ENCODE peak calls at places on chromosomes 16 and 17, in nine cellular contexts. S is H1, I is pancreas, L is mucosa of descending colon, P is RCC 7860, N is H7, V is EL, A is amniotic stem cell, M is fibroblast of pulmonary artery. D is an unnamed sample.

GRCh38 chr17:71232801-71233559 is 887.8 kb upstream of the SOX9 start:
- DNase-seq in M (no peak), N (no peak), L (no peak), P (no peak), A (no peak), S (no peak), I (no peak), V (no peak), D (no peak)

GRCh38 chr16:11530171-11530940 is 56.4 kb downstream of the LITAF start:
- DNase-seq in P (no peak), N (no peak), S (no peak), V (no peak), L (no peak), A (no peak), M (peak), I (no peak), D (no peak)

GRCh38 chr17:63595132-63595531 is 5.6 kb upstream of the TACO1 start:
- DNase-seq in N (no peak), A (no peak), I (no peak), S (no peak), L (no peak), M (no peak), P (no peak), V (no peak), D (no peak)

GRCh38 chr16:1920727-1921155 is 2.5 kb upstream of the HS3ST6 start:
- DNase-seq in V (no peak), L (no peak), S (no peak), P (no peak), N (peak), A (no peak), M (no peak), I (no peak), D (no peak)

GRCh38 chr16:18839555-18839954 is 38.2 kb upstream of the ARL6IP1 start:
- DNase-seq in P (no peak), M (peak), A (no peak), V (no peak), I (no peak), L (no peak), S (no peak), N (peak), D (no peak)

GRCh38 chr17:40071720-40072480 is 9.1 kb downstream of the THRA start:
- DNase-seq in L (peak), M (peak), S (no peak), N (peak), P (no peak), A (no peak), I (peak), V (no peak), D (no peak)

GRCh38 chr16:29308644-29309546 is 97.6 kb downstream of the NPIPB11 start:
- DNase-seq in L (peak), P (no peak), N (no peak), S (no peak), M (no peak), V (no peak), A (no peak), I (no peak), D (no peak)

GRCh38 chr17:78378225-78379133 is at the start of gene PGS1:
- DNase-seq in I (peak), P (peak), S (no peak), A (peak), M (peak), N (peak), L (peak), V (peak), D (no peak)

GRCh38 chr16:79644977-79645667 is 44.6 kb upstream of the MAF start:
- DNase-seq in S (no peak), I (no peak), V (no peak), A (no peak), L (no peak), N (no peak), M (no peak), P (no peak), D (no peak)

GRCh38 chr17:15456972-15457722 is 10.3 kb downstream of the CDRT4 start:
- DNase-seq in L (no peak), S (no peak), V (peak), P (no peak), A (no peak), N (no peak), M (peak), I (peak), D (no peak)

GRCh38 chr16:65473699-65474098 is 351.8 kb upstream of the CDH11 start:
- DNase-seq in V (no peak), S (no peak), N (no peak), I (no peak), M (no peak), A (no peak), L (no peak), P (no peak), D (no peak)

GRCh38 chr17:3845361-3845753 is 689 bp downstream of the NCBP3 start:
- DNase-seq in V (peak), A (no peak), P (peak), N (no peak), L (no peak), I (no peak), M (peak), S (no peak), D (no peak)

GRCh38 chr17:31564883-31565297 is 173.4 kb downstream of the RAB11FIP4 start:
- DNase-seq in N (peak), L (no peak), A (no peak), M (peak), P (peak), V (peak), I (no peak), S (no peak), D (peak)

GRCh38 chr17:7262192-7263070 is at the start of gene CLDN7:
- DNase-seq in S (peak), I (peak), P (no peak), N (peak), V (no peak), L (peak), A (no peak), M (no peak), D (no peak)

GRCh38 chr17:77808663-77809425 is 149.7 kb upstream of the TNRC6C start:
- DNase-seq in N (no peak), S (no peak), I (no peak), L (no peak), V (no peak), P (no peak), M (no peak), A (no peak), D (no peak)

GRCh38 chr17:13940858-13941665 is 128.2 kb upstream of the COX10 start:
- DNase-seq in P (peak), N (no peak), M (peak), V (peak), L (no peak), S (no peak), I (no peak), A (no peak), D (no peak)

GRCh38 chr16:85470873-85471272 is 142.2 kb upstream of the GSE1 start:
- DNase-seq in A (no peak), P (no peak), I (no peak), M (no peak), L (no peak), V (no peak), N (no peak), S (no peak), D (no peak)

GRCh38 chr16:79286646-79287423 is 313.7 kb downstream of the MAF start:
- DNase-seq in N (no peak), M (no peak), A (no peak), P (no peak), V (no peak), I (peak), S (no peak), L (peak), D (no peak)

GRCh38 chr17:62933986-62934385 is 32.0 kb upstream of the TANC2 start:
- DNase-seq in M (peak), L (no peak), V (no peak), S (no peak), A (no peak), N (no peak), I (no peak), P (no peak), D (no peak)

GRCh38 chr16:81838794-81839193 is 59.7 kb downstream of the PLCG2 start:
- DNase-seq in V (peak), N (no peak), S (no peak), M (no peak), I (no peak), L (no peak), P (no peak), A (no peak), D (no peak)

GRCh38 chr17:77180503-77181330 is 39.9 kb downstream of the SEC14L1 start:
- DNase-seq in N (no peak), L (no peak), V (no peak), S (no peak), I (no peak), M (no peak), P (no peak), A (no peak), D (no peak)

GRCh38 chr17:77090476-77090875 is 50.3 kb upstream of the SEC14L1 start:
- DNase-seq in N (no peak), A (no peak), V (no peak), M (no peak), I (no peak), P (no peak), S (no peak), L (peak), D (no peak)

GRCh38 chr17:58172369-58173071 is 5.7 kb downstream of the OR4D2 start:
- DNase-seq in S (no peak), P (peak), N (peak), I (no peak), M (peak), A (no peak), V (peak), L (no peak), D (no peak)

GRCh38 chr16:4077083-4077714 is 39.0 kb downstream of the ADCY9 start:
- DNase-seq in I (no peak), N (no peak), V (no peak), L (no peak), S (no peak), A (no peak), P (no peak), M (no peak), D (no peak)

GRCh38 chr17:49739662-49740271 is 24.2 kb downstream of the FAM117A start:
- DNase-seq in M (peak), V (no peak), L (peak), A (no peak), N (no peak), S (no peak), I (peak), P (no peak), D (no peak)

GRCh38 chr17:56785396-56785795 is 48.3 kb downstream of the C17orf67 start:
- DNase-seq in A (no peak), V (peak), S (no peak), L (no peak), I (no peak), N (no peak), P (no peak), M (peak), D (no peak)

GRCh38 chr17:78667091-78667490 is 89.9 kb upstream of the DNAH17 start:
- DNase-seq in I (no peak), A (no peak), N (no peak), M (no peak), S (no peak), L (no peak), P (no peak), V (no peak), D (no peak)

GRCh38 chr16:29959293-29959692 is 2.6 kb upstream of the TMEM219 start:
- DNase-seq in I (no peak), V (no peak), M (no peak), L (no peak), N (no peak), P (no peak), S (no peak), A (no peak), D (no peak)

GRCh38 chr16:24005577-24005976 is 169.8 kb downstream of the PRKCB start:
- DNase-seq in P (no peak), S (no peak), V (no peak), A (no peak), N (no peak), I (no peak), L (no peak), M (no peak), D (no peak)

GRCh38 chr16:20763461-20764232 is at the start of gene ACSM3:
- DNase-seq in V (peak), I (peak), N (peak), A (peak), P (peak), L (no peak), M (peak), S (peak), D (peak)

GRCh38 chr16:58651965-58652348 is 22.3 kb upstream of the CNOT1 start:
- DNase-seq in P (no peak), A (no peak), V (peak), L (no peak), N (no peak), M (peak), S (no peak), I (no peak), D (no peak)

GRCh38 chr17:73566905-73567782 is 77.1 kb downstream of the SDK2 start:
- DNase-seq in V (no peak), I (no peak), A (no peak), M (no peak), N (peak), L (no peak), P (no peak), S (peak), D (no peak)

D was measured in kidney epithelial cell.